ENCODE peak calls at places on chromosomes 7 and 10, in five cellular contexts. F is endothelial cell of umbilical vein, S is pancreas, E is thoracic aorta, U is A673. T is an unnamed sample.

GRCh38 chr10:11866199-11866925 is 43.2 kb downstream of the PROSER2 start:
- DNase-seq in F (no peak), S (no peak), E (no peak), U (no peak), T (no peak)

GRCh38 chr10:18501198-18501597 is 150.2 kb downstream of the NSUN6 start:
- DNase-seq in U (no peak), S (no peak), E (no peak), F (no peak), T (no peak)

GRCh38 chr10:124672181-124672638 is 72.0 kb downstream of the FAM53B start:
- DNase-seq in S (no peak), U (no peak), E (no peak), F (no peak), T (no peak)

GRCh38 chr10:24009115-24009514 is 199.8 kb upstream of the KIAA1217 start:
- DNase-seq in E (no peak), S (no peak), U (no peak), F (no peak), T (no peak)

GRCh38 chr10:72320676-72321247 is 34.0 kb downstream of the DNAJB12 start:
- DNase-seq in U (peak; percentile 99), S (no peak), F (peak; percentile 90), E (peak; percentile 63), T (peak; percentile 68)

GRCh38 chr10:113131611-113132330 is 181.7 kb downstream of the TCF7L2 start:
- DNase-seq in U (no peak), F (peak; percentile 9), E (no peak), S (no peak), T (no peak)

GRCh38 chr10:79454259-79454658 is 8.8 kb upstream of the ZCCHC24 start:
- DNase-seq in F (no peak), S (no peak), U (no peak), E (no peak), T (peak; percentile 74)

GRCh38 chr7:115005942-115006341 is 84.0 kb downstream of the MDFIC start:
- DNase-seq in E (no peak), U (no peak), F (no peak), S (no peak), T (no peak)

GRCh38 chr7:107907790-107908189 is 16.8 kb downstream of the DLD start:
- DNase-seq in S (no peak), E (no peak), U (no peak), F (no peak), T (no peak)

GRCh38 chr7:157017639-157018327 is 7.3 kb upstream of the MNX1 start:
- DNase-seq in F (no peak), U (no peak), S (no peak), E (no peak), T (no peak)

GRCh38 chr7:99006739-99007424 is 128.6 kb downstream of the TRRAP start:
- DNase-seq in U (no peak), F (no peak), E (no peak), S (no peak), T (no peak)

GRCh38 chr7:4282434-4283223 is 399.5 kb upstream of the FOXK1 start:
- DNase-seq in U (no peak), F (no peak), S (no peak), E (no peak), T (no peak)

GRCh38 chr7:95198891-95199290 is 125.4 kb downstream of the PON1 start:
- DNase-seq in E (no peak), F (no peak), S (no peak), U (no peak), T (no peak)

GRCh38 chr10:19918800-19919199 is 102.6 kb downstream of the PLXDC2 start:
- DNase-seq in S (no peak), F (no peak), E (no peak), U (peak; percentile 46), T (no peak)

GRCh38 chr7:157949711-157950110 is 612.9 kb downstream of the DNAJB6 start:
- DNase-seq in F (no peak), S (no peak), E (no peak), U (no peak), T (no peak)

GRCh38 chr7:150326657-150327268 is 3.4 kb upstream of the ACTR3C start:
- DNase-seq in E (no peak), U (no peak), F (no peak), S (no peak), T (no peak)

GRCh38 chr10:76939862-76940495 is 697.6 kb downstream of the KCNMA1 start:
- DNase-seq in E (no peak), F (no peak), U (no peak), S (no peak), T (no peak)

GRCh38 chr7:139701908-139702307 is 75.9 kb downstream of the HIPK2 start:
- DNase-seq in U (no peak), S (no peak), E (no peak), F (no peak), T (no peak)

GRCh38 chr10:85971494-85971893 is 395.1 kb downstream of the GRID1 start:
- DNase-seq in F (no peak), U (no peak), S (no peak), E (no peak), T (no peak)

DNA sequence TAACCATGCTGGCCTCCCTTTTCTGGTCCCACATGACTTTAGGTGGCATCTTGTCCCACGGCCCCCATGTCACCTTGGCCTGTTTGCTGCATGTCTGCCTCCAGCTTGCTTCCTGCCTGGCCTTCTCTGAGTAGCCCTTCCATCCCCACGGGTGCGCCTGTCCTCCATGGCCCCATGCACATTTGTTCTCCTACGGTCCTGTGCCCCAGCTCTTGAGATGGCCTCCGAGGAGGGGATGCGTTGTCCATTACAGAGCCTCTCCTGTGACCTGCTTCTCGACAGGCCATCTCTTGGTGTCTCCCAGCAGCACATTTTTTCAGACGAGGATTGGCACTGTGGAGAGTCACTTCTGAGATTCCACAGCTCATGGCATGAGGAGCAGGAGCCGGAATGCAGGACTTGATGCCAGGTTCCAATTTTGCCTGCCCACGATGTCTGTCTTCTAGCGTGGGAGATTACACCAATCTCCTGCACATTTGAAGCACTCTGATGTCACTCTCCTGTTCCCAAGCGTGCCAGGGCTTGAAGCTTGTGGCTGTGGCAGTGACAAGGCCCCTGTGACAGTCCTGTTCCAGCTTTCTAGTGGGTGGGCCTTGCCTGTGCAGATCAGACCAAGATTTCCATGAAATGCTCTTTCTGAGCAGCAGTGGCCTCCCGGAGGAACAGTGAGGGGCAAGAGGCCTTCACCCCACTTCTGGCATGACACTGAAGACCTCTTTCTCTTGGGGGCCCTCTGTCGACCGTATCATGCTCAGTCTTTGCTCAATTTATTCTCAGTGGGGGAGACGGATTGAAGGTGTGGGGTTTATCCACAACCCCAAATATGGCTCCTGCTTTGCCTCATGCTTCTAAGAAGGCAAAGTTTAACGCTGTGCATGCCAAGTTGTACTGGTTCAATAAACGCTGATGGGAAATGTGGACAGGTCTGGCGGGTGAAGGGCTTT is 13.4 kb downstream of the WDFY4 start:
- DNase-seq in S (no peak), U (no peak), F (no peak), E (no peak), T (no peak)
- H3K4me1 ChIP-seq in S (no peaks in the 10 kb centered on the region), U (no peaks in the 10 kb centered on the region), F (no peaks in the 10 kb centered on the region), E (no peaks in the 10 kb centered on the region), T (no peaks in the 10 kb centered on the region)

DNA sequence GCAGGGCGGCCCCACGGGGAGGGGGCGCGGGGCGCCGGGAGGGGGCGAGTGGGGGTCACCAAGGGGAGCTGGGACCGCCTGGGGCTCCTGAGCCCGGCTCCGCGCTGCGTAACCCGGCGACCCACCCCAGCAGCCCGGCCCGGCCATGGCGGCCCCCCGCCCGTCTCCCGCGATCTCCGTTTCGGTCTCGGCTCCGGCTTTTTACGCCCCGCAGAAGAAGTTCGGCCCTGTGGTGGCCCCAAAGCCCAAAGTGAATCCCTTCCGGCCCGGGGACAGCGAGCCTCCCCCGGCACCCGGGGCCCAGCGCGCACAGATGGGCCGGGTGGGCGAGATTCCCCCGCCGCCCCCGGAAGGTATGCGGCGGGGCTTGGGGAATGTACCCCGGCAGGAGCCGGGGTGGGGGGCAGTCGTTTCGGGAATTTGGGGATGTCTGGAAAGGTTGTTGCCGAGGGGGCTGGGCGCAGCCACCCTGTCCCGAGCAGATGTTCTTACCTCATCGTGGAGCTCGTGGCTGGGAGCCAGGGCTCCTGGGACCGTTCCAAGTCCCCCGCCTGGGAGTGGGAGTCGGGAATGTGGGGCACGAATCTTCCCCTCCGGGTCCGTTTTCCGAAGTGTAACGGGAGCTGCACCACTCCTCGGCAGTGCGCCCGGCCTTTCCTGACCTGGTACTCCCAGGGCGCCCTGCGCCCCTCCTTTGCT is 431 bp downstream of the ZYX start:
- DNase-seq in S (peak; percentile 51), E (no peak), U (peak; percentile 75), F (peak; percentile 68), T (no peak)
- H3K27ac ChIP-seq in S (peak overlapping the region; percentile 83), E (peak overlapping the region; percentile 100), U (peak overlapping the region; percentile 97), F (peak overlapping the region; percentile 90), T (peak overlapping the region; percentile 99)

GRCh38 chr7:2560175-2560695 is 1.5 kb downstream of the IQCE start:
- DNase-seq in F (no peak), S (no peak), U (no peak), E (no peak), T (no peak)
- TF ChIP-seq CTCF in F (no peak), S (no peak), U (no peak), E (no peak), T (no peak)

DNA sequence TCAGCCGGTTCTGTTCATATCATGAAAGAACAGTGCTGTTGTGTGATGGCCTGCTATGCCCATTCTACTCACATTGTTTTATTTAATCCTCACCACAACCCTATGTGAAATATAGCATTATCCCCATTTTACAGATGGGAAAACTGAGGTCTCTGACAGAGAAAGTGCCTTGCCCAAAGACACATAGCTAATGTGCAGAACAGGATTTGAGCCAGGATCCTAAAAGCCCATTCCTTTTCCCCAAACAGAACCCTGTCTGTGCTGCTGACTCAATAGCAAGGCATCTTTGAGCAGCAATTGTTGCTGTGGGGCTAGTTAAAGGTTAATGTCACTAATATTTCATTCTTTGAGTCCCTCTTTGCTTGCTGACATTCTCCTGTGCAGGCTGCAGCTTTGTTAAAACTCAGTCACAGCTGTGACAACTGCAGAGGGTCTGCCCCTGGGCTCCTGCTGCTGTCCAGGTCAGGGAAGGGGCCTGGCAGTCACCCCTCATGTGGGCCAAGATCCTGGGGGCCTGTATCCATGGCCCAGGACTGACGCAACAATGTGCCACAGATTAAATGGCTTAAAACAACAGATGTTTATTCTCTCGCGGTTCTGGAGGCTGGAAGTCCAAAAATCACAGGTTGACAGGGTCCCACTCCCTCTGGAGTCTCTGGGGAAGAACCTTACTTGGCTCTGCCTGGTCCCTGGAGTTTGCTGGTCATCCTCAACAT is 40.4 kb downstream of the AFAP1L2 start:
- DNase-seq in F (no peak), U (no peak), S (no peak), E (no peak), T (no peak)
- H3K4me1 ChIP-seq in F (peaks cover 5% of the 10 kb centered on the region), U (no peaks in the 10 kb centered on the region), S (peaks cover 10% of the 10 kb centered on the region), E (peaks cover 6% of the 10 kb centered on the region), T (no peaks in the 10 kb centered on the region)

GRCh38 chr10:10798543-10799192 is 219.0 kb upstream of the CELF2 start:
- DNase-seq in S (no peak), U (no peak), F (peak; percentile 42), E (no peak), T (no peak)

GRCh38 chr10:10796061-10796773 is 221.5 kb upstream of the CELF2 start:
- DNase-seq in S (no peak), E (no peak), U (peak; percentile 21), F (peak; percentile 80), T (no peak)

GRCh38 chr10:10796774-10797415 is 220.8 kb upstream of the CELF2 start:
- DNase-seq in E (no peak), F (peak; percentile 69), S (no peak), U (no peak), T (no peak)

GRCh38 chr10:10798021-10798420 is 219.7 kb upstream of the CELF2 start:
- DNase-seq in U (no peak), S (no peak), F (peak; percentile 49), E (no peak), T (no peak)

DNA sequence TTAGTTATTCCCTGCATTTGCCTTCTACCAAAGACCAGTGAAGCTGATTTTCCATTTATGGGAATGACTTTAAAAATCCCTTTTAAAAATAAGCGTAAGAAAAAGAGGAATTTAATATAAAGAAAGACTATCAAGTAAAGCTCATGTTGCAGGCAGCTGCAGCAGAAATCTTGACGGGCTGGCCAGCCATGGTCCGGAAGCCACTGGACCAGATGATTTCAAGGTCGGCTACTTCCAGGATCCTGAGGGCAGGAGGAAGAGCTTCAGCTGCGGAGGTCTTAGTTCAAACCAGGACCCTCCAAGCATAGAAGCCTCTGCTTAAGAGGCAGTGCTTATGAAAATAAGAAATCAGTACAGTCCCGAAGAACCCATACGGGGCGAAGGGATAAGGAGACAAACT is 220.2 kb upstream of the CELF2 start:
- DNase-seq in F (peak; percentile 62), S (no peak), U (no peak), E (no peak), T (no peak)
- H3K27ac ChIP-seq in F (peak overlapping the region; percentile 88), S (no peak overlapping the region), U (no peak overlapping the region), E (peak overlapping the region; percentile 95), T (peak overlapping the region; percentile 93)

T was measured in ascending aorta.